ENCODE peak calls at places on chromosome 18, in five cellular contexts. One of them, this sample, is unnamed.

GRCh38 chr18:77711096-77711495 is 461.4 kb downstream of the GALR1 start:
- DNase-seq in CD4-positive, alpha-beta memory T cell: no peak
- DNase-seq in stimulated activated CD4-positive, alpha-beta T cell treated with anti-CD3 and anti-CD28 coated beads, Interleukin-15, amount 100 ng/mL, for 48 hours: no peak
- DNase-seq in NCI-H1105: peak
- DNase-seq in ovary: no peak
- DNase-seq in this sample: no peak

GRCh38 chr18:6315556-6316331 is 99.0 kb downstream of the L3MBTL4 start:
- DNase-seq in CD4-positive, alpha-beta memory T cell: no peak
- DNase-seq in stimulated activated CD4-positive, alpha-beta T cell treated with anti-CD3 and anti-CD28 coated beads, Interleukin-15, amount 100 ng/mL, for 48 hours: no peak
- DNase-seq in NCI-H1105: no peak
- DNase-seq in ovary: no peak
- DNase-seq in this sample: no peak

GRCh38 chr18:75477913-75478312 is 50.4 kb upstream of the SMIM21 start:
- DNase-seq in CD4-positive, alpha-beta memory T cell: no peak
- DNase-seq in stimulated activated CD4-positive, alpha-beta T cell treated with anti-CD3 and anti-CD28 coated beads, Interleukin-15, amount 100 ng/mL, for 48 hours: no peak
- DNase-seq in NCI-H1105: no peak
- DNase-seq in ovary: no peak
- DNase-seq in this sample: no peak

GRCh38 chr18:60935046-60935445 is 398.2 kb upstream of the CDH20 start:
- DNase-seq in CD4-positive, alpha-beta memory T cell: no peak
- DNase-seq in stimulated activated CD4-positive, alpha-beta T cell treated with anti-CD3 and anti-CD28 coated beads, Interleukin-15, amount 100 ng/mL, for 48 hours: no peak
- DNase-seq in NCI-H1105: no peak
- DNase-seq in ovary: no peak
- DNase-seq in this sample: no peak

GRCh38 chr18:23852236-23853045 is 162.1 kb upstream of the TTC39C start:
- DNase-seq in CD4-positive, alpha-beta memory T cell: no peak
- DNase-seq in stimulated activated CD4-positive, alpha-beta T cell treated with anti-CD3 and anti-CD28 coated beads, Interleukin-15, amount 100 ng/mL, for 48 hours: no peak
- DNase-seq in NCI-H1105: no peak
- DNase-seq in ovary: no peak
- DNase-seq in this sample: no peak

GRCh38 chr18:55321268-55322175 is 266.5 kb downstream of the TCF4 start:
- DNase-seq in CD4-positive, alpha-beta memory T cell: no peak
- DNase-seq in stimulated activated CD4-positive, alpha-beta T cell treated with anti-CD3 and anti-CD28 coated beads, Interleukin-15, amount 100 ng/mL, for 48 hours: no peak
- DNase-seq in NCI-H1105: peak
- DNase-seq in ovary: peak
- DNase-seq in this sample: peak

GRCh38 chr18:61348230-61348629 is 15.0 kb downstream of the CDH20 start:
- DNase-seq in CD4-positive, alpha-beta memory T cell: no peak
- DNase-seq in stimulated activated CD4-positive, alpha-beta T cell treated with anti-CD3 and anti-CD28 coated beads, Interleukin-15, amount 100 ng/mL, for 48 hours: no peak
- DNase-seq in NCI-H1105: no peak
- DNase-seq in ovary: no peak
- DNase-seq in this sample: no peak

GRCh38 chr18:21509062-21509461 is 91.4 kb downstream of the ESCO1 start:
- DNase-seq in CD4-positive, alpha-beta memory T cell: no peak
- DNase-seq in stimulated activated CD4-positive, alpha-beta T cell treated with anti-CD3 and anti-CD28 coated beads, Interleukin-15, amount 100 ng/mL, for 48 hours: no peak
- DNase-seq in NCI-H1105: no peak
- DNase-seq in ovary: no peak
- DNase-seq in this sample: no peak

This sample was measured in NCI-H526.